ENCODE peak calls at places on chromosome 21, in nine cellular contexts. H is cardiac fibroblast, G is astrocyte, M is GM23338, B is HCT116, N is tibial nerve, Y is heart left ventricle, U is fibroblast of the aortic adventitia, K is body of pancreas. I is an unnamed sample.

GRCh38 chr21:17388226-17388625 is 124.6 kb upstream of the CXADR start:
- DNase-seq in H (no peak), G (no peak), M (peak; percentile 2), B (no peak), N (no peak), Y (no peak), U (no peak), K (peak; percentile 4), I (no peak)

GRCh38 chr21:31258073-31258472 is 86.0 kb downstream of the TIAM1 start:
- DNase-seq in H (no peak), G (no peak), M (no peak), B (no peak), N (no peak), Y (no peak), U (no peak), K (no peak), I (no peak)

GRCh38 chr21:31132574-31133242 is 94.4 kb upstream of the KRTAP19-8 start:
- DNase-seq in H (peak; percentile 17), G (peak; percentile 18), M (no peak), B (no peak), N (no peak), Y (no peak), U (no peak), K (peak; percentile 23), I (no peak)

GRCh38 chr21:45431781-45432572 is 27.0 kb downstream of the COL18A1 start:
- DNase-seq in H (no peak), G (peak; percentile 64), M (no peak), B (no peak), N (no peak), Y (no peak), U (peak; percentile 11), K (no peak), I (no peak)

GRCh38 chr21:45801989-45802388 is 158.5 kb downstream of the PCBP3 start:
- DNase-seq in H (no peak), G (no peak), M (no peak), B (no peak), N (no peak), Y (no peak), U (no peak), K (no peak), I (no peak)

GRCh38 chr21:46115441-46116188 is 17.7 kb downstream of the COL6A2 start:
- DNase-seq in H (no peak), G (no peak), M (no peak), B (no peak), N (peak; percentile 10), Y (peak; percentile 13), U (no peak), K (no peak), I (peak; percentile 6)

GRCh38 chr21:16578912-16579311 is 849.1 kb downstream of the USP25 start:
- DNase-seq in H (peak; percentile 53), G (peak; percentile 41), M (no peak), B (no peak), N (no peak), Y (no peak), U (peak; percentile 45), K (no peak), I (no peak)

GRCh38 chr21:46411691-46412090 is 47.0 kb upstream of the DIP2A start:
- DNase-seq in H (no peak), G (no peak), M (no peak), B (no peak), N (no peak), Y (no peak), U (no peak), K (no peak), I (no peak)

DNA sequence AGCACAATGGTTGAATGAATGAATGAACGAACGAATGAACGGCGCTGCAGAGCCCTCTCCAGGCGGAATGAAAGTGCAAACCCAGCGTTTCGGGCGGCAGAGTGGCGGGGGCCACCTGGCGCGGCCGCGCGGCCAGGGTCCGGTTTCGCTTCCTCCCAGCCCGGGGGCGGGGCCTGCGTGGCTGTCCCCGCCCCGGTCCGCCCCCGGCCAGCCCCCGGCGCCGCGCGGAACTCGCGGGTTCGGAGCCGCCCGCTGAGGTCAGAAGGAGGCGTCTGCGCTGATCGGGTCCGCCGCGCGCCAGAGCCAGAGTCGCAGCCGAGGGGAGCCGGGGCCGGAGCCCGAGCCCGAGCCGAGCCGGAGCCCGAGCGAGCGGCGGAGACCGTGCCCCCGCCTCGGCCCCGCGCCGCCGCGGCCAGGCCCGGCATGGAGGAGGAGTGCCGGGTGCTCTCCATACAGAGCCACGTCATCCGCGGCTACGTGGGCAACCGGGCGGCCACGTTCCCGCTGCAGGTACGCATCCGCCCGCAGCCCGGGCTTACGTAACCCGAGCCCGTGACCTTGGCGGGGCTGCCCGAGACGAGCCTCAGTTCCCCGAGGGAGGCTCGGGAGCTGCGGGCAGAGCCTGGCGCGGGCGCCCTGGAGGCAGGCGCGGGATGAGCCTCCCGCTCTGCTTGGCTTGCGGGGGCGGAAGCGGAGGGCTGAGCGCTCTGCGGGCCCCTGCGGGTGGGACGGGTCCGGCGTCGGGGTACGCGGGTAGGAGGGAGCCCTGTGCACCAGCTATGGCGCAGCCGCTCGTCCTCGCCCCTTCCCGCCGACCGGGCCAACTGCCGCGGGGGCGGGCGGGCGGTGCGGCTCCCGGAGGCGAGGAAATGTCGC is at the start of gene PDXK:
- DNase-seq in H (peak; percentile 87), G (peak; percentile 63), M (peak; percentile 88), B (peak; percentile 46), N (peak; percentile 77), Y (peak; percentile 91), U (peak; percentile 69), K (peak; percentile 88), I (peak; percentile 88)
- TF ChIP-seq CTCF in H (no peak), G (no peak), M (no peak), B (no peak), N (no peak), Y (no peak), U (no peak), K (no peak), I (peak; percentile 44)

GRCh38 chr21:14479387-14479786 is 66.7 kb downstream of the SAMSN1 start:
- DNase-seq in H (no peak), G (no peak), M (no peak), B (no peak), N (no peak), Y (no peak), U (no peak), K (no peak), I (no peak)

GRCh38 chr21:14486869-14487268 is 59.2 kb downstream of the SAMSN1 start:
- DNase-seq in H (no peak), G (no peak), M (no peak), B (no peak), N (no peak), Y (no peak), U (no peak), K (no peak), I (no peak)

GRCh38 chr21:14480601-14481000 is 65.5 kb downstream of the SAMSN1 start:
- DNase-seq in H (peak; percentile 3), G (no peak), M (no peak), B (no peak), N (no peak), Y (no peak), U (peak; percentile 1), K (peak; percentile 25), I (no peak)

GRCh38 chr21:14484188-14485009 is 61.7 kb downstream of the SAMSN1 start:
- DNase-seq in H (no peak), G (no peak), M (no peak), B (no peak), N (no peak), Y (no peak), U (no peak), K (no peak), I (no peak)

DNA sequence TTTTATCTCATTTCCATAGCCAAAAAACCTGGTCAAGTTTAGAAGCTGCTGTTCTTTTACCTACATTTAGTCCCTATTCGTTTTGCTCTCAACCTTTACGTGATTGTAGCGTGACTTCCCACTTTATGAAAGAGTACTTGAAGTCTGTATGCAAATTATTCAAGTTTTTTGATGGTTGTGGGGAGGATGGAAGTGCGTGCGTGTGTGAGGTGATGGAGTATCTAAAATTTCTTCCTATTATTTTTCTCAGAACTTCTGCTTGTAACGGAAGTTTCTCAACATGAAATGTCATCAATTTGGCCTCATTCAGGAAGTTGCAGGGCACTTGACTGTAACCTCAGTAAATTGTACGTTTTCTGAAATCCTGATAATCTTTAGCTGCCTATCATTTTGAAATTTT is 64.0 kb downstream of the SAMSN1 start:
- DNase-seq in H (no peak), G (no peak), M (no peak), B (no peak), N (no peak), Y (no peak), U (no peak), K (peak; percentile 31), I (no peak)
- H3K4me3 ChIP-seq in H (no peak overlapping the region), G (no peak overlapping the region), M (no peak overlapping the region), B (no peak overlapping the region), N (no peak overlapping the region), Y (no peak overlapping the region), U (no peak overlapping the region), K (no peak overlapping the region), I (no peak overlapping the region)

GRCh38 chr21:26027696-26028095 is 142.9 kb downstream of the APP start:
- DNase-seq in H (peak; percentile 83), G (no peak), M (no peak), B (no peak), N (no peak), Y (no peak), U (no peak), K (no peak), I (no peak)

GRCh38 chr21:26028183-26028582 is 142.4 kb downstream of the APP start:
- DNase-seq in H (no peak), G (peak; percentile 29), M (no peak), B (no peak), N (no peak), Y (no peak), U (no peak), K (no peak), I (no peak)

DNA sequence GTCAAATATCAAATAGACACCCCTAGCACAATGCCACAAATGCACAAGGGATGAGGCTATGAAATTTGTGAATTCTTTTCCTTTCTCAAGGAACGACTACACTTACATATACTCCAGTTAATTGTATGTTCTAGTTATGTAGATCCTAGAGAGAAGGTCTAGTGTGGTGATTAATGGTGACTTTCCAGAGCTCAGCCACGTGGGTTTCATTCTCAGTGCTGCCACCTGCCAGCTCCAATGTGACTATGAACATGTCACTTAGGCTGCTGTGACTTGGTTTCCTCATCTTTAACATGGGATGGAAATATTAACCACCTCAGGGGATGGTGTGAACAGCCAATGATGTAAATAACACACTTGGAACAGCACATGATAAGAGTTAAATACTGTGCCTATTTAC is 138.3 kb downstream of the APP start:
- DNase-seq in H (no peak), G (no peak), M (no peak), B (no peak), N (no peak), Y (no peak), U (no peak), K (no peak), I (no peak)
- TF ChIP-seq CTCF in H (no peak), G (no peak), M (peak; percentile 15), B (no peak), N (no peak), Y (no peak), U (no peak), K (no peak), I (peak; percentile 42)

DNA sequence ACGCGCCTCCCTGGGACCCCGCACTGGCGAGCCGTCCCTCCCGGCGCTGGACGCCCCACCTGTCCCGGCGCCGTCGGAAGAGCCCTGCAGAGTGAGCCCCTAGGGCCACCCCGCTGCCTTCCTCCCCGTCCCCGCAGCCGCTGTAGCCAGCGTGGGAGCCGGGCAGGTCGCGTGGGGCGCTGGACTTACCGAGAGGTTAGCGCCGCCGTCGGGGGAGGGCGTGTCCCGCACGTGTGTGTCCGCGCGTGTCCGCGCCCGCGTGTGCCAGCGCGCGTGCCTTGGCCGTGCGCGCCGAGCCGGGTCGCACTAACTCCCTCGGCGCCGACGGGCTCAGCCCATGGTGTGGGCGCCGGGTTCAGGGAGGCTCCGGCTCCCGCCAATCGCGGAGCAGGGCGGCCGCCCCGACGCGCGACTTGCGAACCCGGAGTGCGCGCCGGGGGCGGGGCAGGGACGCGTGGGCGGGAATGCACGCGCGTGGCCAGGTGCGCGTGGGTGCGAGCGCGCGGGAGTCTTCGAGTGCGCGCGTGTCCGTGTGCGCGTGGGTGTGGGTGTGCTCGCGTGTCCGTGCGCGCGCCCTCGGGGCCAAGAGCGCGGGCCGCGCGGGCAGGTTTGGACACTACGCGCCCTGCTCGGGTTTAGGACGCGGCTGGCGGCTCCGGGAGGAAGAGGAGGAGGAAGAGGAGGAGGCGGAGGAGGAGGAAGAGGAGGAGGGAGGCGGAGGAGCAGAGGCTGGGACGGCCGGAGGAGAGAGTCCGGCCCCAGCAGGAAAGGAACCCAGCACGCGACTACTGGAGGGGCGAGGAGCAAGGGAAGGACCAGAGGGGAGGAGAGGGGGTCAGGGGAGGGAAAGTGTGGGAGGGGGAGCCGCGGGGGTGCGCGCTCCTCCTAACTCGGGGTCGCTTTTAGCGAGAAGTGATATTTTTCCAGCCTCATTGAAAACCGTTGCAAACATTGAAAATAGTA is 145.1 kb upstream of the ETS2 start:
- DNase-seq in H (no peak), G (no peak), M (peak; percentile 66), B (no peak), N (no peak), Y (peak; percentile 24), U (no peak), K (no peak), I (peak; percentile 32)
- H3K4me3 ChIP-seq in H (peak overlapping the region; percentile 45), G (peak overlapping the region; percentile 38), M (peak overlapping the region; percentile 66), B (no peak overlapping the region), N (peak overlapping the region; percentile 39), Y (peak overlapping the region; percentile 59), U (peak overlapping the region; percentile 54), K (no peak overlapping the region), I (peak overlapping the region; percentile 49)